ENCODE peak calls at places on chromosome 2, in five cellular contexts. One of them, this sample, is unnamed.

GRCh38 chr2:122539920-122540319 is 784.5 kb downstream of the TSN start:
- DNase-seq in brain microvascular endothelial cell: no peak
- DNase-seq in CD4-positive, alpha-beta T cell: no peak
- DNase-seq in GM20000: no peak
- DNase-seq in ovary: no peak
- DNase-seq in this sample: no peak

GRCh38 chr2:118320640-118321039 is 232.4 kb downstream of the INSIG2 start:
- DNase-seq in brain microvascular endothelial cell: no peak
- DNase-seq in CD4-positive, alpha-beta T cell: no peak
- DNase-seq in GM20000: no peak
- DNase-seq in ovary: no peak
- DNase-seq in this sample: no peak

GRCh38 chr2:116687381-116687780 is 1127.1 kb upstream of the DDX18 start:
- DNase-seq in brain microvascular endothelial cell: no peak
- DNase-seq in CD4-positive, alpha-beta T cell: no peak
- DNase-seq in GM20000: no peak
- DNase-seq in ovary: no peak
- DNase-seq in this sample: no peak

GRCh38 chr2:9790702-9791225 is 52.5 kb upstream of the TAF1B start:
- DNase-seq in brain microvascular endothelial cell: no peak
- DNase-seq in CD4-positive, alpha-beta T cell: no peak
- DNase-seq in GM20000: no peak
- DNase-seq in ovary: no peak
- DNase-seq in this sample: no peak

GRCh38 chr2:18750662-18751554 is 161.5 kb upstream of the NT5C1B start:
- DNase-seq in brain microvascular endothelial cell: no peak
- DNase-seq in CD4-positive, alpha-beta T cell: no peak
- DNase-seq in GM20000: no peak
- DNase-seq in ovary: no peak
- DNase-seq in this sample: no peak

GRCh38 chr2:101803945-101804696 is 106.6 kb downstream of the MAP4K4 start:
- DNase-seq in brain microvascular endothelial cell: no peak
- DNase-seq in CD4-positive, alpha-beta T cell: no peak
- DNase-seq in GM20000: no peak
- DNase-seq in ovary: no peak
- DNase-seq in this sample: no peak

GRCh38 chr2:101328474-101329007 is 20.0 kb upstream of the RNF149 start:
- DNase-seq in brain microvascular endothelial cell: no peak
- DNase-seq in CD4-positive, alpha-beta T cell: peak
- DNase-seq in GM20000: no peak
- DNase-seq in ovary: no peak
- DNase-seq in this sample: peak

GRCh38 chr2:30252723-30253688 is 21.7 kb downstream of the LBH start:
- DNase-seq in brain microvascular endothelial cell: peak
- DNase-seq in CD4-positive, alpha-beta T cell: peak
- DNase-seq in GM20000: no peak
- DNase-seq in ovary: peak
- DNase-seq in this sample: peak

GRCh38 chr2:160652236-160652635 is 158.6 kb upstream of the RBMS1 start:
- DNase-seq in brain microvascular endothelial cell: peak
- DNase-seq in CD4-positive, alpha-beta T cell: peak
- DNase-seq in GM20000: no peak
- DNase-seq in ovary: no peak
- DNase-seq in this sample: peak

GRCh38 chr2:179355881-179356280 is 91.2 kb upstream of the SESTD1 start:
- DNase-seq in brain microvascular endothelial cell: no peak
- DNase-seq in CD4-positive, alpha-beta T cell: no peak
- DNase-seq in GM20000: no peak
- DNase-seq in ovary: no peak
- DNase-seq in this sample: no peak

GRCh38 chr2:239953418-239954061 is 71.6 kb downstream of the NDUFA10 start:
- DNase-seq in brain microvascular endothelial cell: peak
- DNase-seq in CD4-positive, alpha-beta T cell: no peak
- DNase-seq in GM20000: no peak
- DNase-seq in ovary: peak
- DNase-seq in this sample: no peak

GRCh38 chr2:190763901-190764514 is 115.1 kb downstream of the NAB1 start:
- DNase-seq in brain microvascular endothelial cell: peak
- DNase-seq in CD4-positive, alpha-beta T cell: no peak
- DNase-seq in GM20000: peak
- DNase-seq in ovary: no peak
- DNase-seq in this sample: peak

GRCh38 chr2:152432206-152432653 is 97.3 kb downstream of the FMNL2 start:
- DNase-seq in brain microvascular endothelial cell: peak
- DNase-seq in CD4-positive, alpha-beta T cell: no peak
- DNase-seq in GM20000: no peak
- DNase-seq in ovary: no peak
- DNase-seq in this sample: no peak

GRCh38 chr2:144460981-144461766 is 58.7 kb downstream of the ZEB2 start:
- DNase-seq in brain microvascular endothelial cell: peak
- DNase-seq in CD4-positive, alpha-beta T cell: no peak
- DNase-seq in GM20000: no peak
- DNase-seq in ovary: peak
- DNase-seq in this sample: no peak

GRCh38 chr2:26456701-26457224 is 21.2 kb downstream of the OTOF start:
- DNase-seq in brain microvascular endothelial cell: no peak
- DNase-seq in CD4-positive, alpha-beta T cell: no peak
- DNase-seq in GM20000: no peak
- DNase-seq in ovary: no peak
- DNase-seq in this sample: no peak

GRCh38 chr2:108401800-108402199 is 24.0 kb downstream of the SULT1C4 start:
- DNase-seq in brain microvascular endothelial cell: no peak
- DNase-seq in CD4-positive, alpha-beta T cell: no peak
- DNase-seq in GM20000: no peak
- DNase-seq in ovary: no peak
- DNase-seq in this sample: no peak

GRCh38 chr2:142291964-142292363 is 161.1 kb upstream of the LRP1B start:
- DNase-seq in brain microvascular endothelial cell: peak
- DNase-seq in CD4-positive, alpha-beta T cell: no peak
- DNase-seq in GM20000: no peak
- DNase-seq in ovary: no peak
- DNase-seq in this sample: no peak

GRCh38 chr2:67802824-67803223 is 260.0 kb downstream of the C1D start:
- DNase-seq in brain microvascular endothelial cell: no peak
- DNase-seq in CD4-positive, alpha-beta T cell: no peak
- DNase-seq in GM20000: no peak
- DNase-seq in ovary: no peak
- DNase-seq in this sample: no peak

GRCh38 chr2:17252258-17252657 is 266.0 kb downstream of the RAD51AP2 start:
- DNase-seq in brain microvascular endothelial cell: no peak
- DNase-seq in CD4-positive, alpha-beta T cell: no peak
- DNase-seq in GM20000: no peak
- DNase-seq in ovary: no peak
- DNase-seq in this sample: no peak

GRCh38 chr2:159882069-159882468 is 84.1 kb upstream of the CD302 start:
- DNase-seq in brain microvascular endothelial cell: peak
- DNase-seq in CD4-positive, alpha-beta T cell: no peak
- DNase-seq in GM20000: no peak
- DNase-seq in ovary: no peak
- DNase-seq in this sample: no peak

GRCh38 chr2:86223098-86223681 is 23.9 kb downstream of the MRPL35 start:
- DNase-seq in brain microvascular endothelial cell: peak
- DNase-seq in CD4-positive, alpha-beta T cell: no peak
- DNase-seq in GM20000: no peak
- DNase-seq in ovary: peak
- DNase-seq in this sample: no peak

GRCh38 chr2:235244497-235245215 is 249.2 kb upstream of the AGAP1 start:
- DNase-seq in brain microvascular endothelial cell: peak
- DNase-seq in CD4-positive, alpha-beta T cell: no peak
- DNase-seq in GM20000: no peak
- DNase-seq in ovary: no peak
- DNase-seq in this sample: no peak

GRCh38 chr2:207662203-207662602 is 37.0 kb upstream of the METTL21A start:
- DNase-seq in brain microvascular endothelial cell: no peak
- DNase-seq in CD4-positive, alpha-beta T cell: no peak
- DNase-seq in GM20000: peak
- DNase-seq in ovary: no peak
- DNase-seq in this sample: peak

GRCh38 chr2:159209341-159210306 is 76.9 kb downstream of the WDSUB1 start:
- DNase-seq in brain microvascular endothelial cell: no peak
- DNase-seq in CD4-positive, alpha-beta T cell: peak
- DNase-seq in GM20000: no peak
- DNase-seq in ovary: no peak
- DNase-seq in this sample: peak

GRCh38 chr2:1492696-1493095 is 79.4 kb downstream of the TPO start:
- DNase-seq in brain microvascular endothelial cell: no peak
- DNase-seq in CD4-positive, alpha-beta T cell: no peak
- DNase-seq in GM20000: no peak
- DNase-seq in ovary: peak
- DNase-seq in this sample: no peak

GRCh38 chr2:73072416-73072815 is 904 bp upstream of the SFXN5 start:
- DNase-seq in brain microvascular endothelial cell: no peak
- DNase-seq in CD4-positive, alpha-beta T cell: no peak
- DNase-seq in GM20000: no peak
- DNase-seq in ovary: no peak
- DNase-seq in this sample: no peak

GRCh38 chr2:68093634-68094033 is 30.8 kb upstream of the C1D start:
- DNase-seq in brain microvascular endothelial cell: no peak
- DNase-seq in CD4-positive, alpha-beta T cell: no peak
- DNase-seq in GM20000: no peak
- DNase-seq in ovary: no peak
- DNase-seq in this sample: no peak

GRCh38 chr2:234241656-234242445 is 191.3 kb downstream of the SPP2 start:
- DNase-seq in brain microvascular endothelial cell: peak
- DNase-seq in CD4-positive, alpha-beta T cell: no peak
- DNase-seq in GM20000: no peak
- DNase-seq in ovary: no peak
- DNase-seq in this sample: no peak

GRCh38 chr2:17442334-17442733 is 75.9 kb downstream of the RAD51AP2 start:
- DNase-seq in brain microvascular endothelial cell: peak
- DNase-seq in CD4-positive, alpha-beta T cell: no peak
- DNase-seq in GM20000: no peak
- DNase-seq in ovary: no peak
- DNase-seq in this sample: no peak

GRCh38 chr2:223262946-223263345 is 211.0 kb downstream of the KCNE4 start:
- DNase-seq in brain microvascular endothelial cell: peak
- DNase-seq in CD4-positive, alpha-beta T cell: no peak
- DNase-seq in GM20000: no peak
- DNase-seq in ovary: no peak
- DNase-seq in this sample: no peak

GRCh38 chr2:139099721-139100120 is 319.5 kb upstream of the NXPH2 start:
- DNase-seq in brain microvascular endothelial cell: no peak
- DNase-seq in CD4-positive, alpha-beta T cell: no peak
- DNase-seq in GM20000: no peak
- DNase-seq in ovary: no peak
- DNase-seq in this sample: no peak

GRCh38 chr2:41169744-41170143 is 717.9 kb upstream of the SLC8A1 start:
- DNase-seq in brain microvascular endothelial cell: no peak
- DNase-seq in CD4-positive, alpha-beta T cell: no peak
- DNase-seq in GM20000: no peak
- DNase-seq in ovary: no peak
- DNase-seq in this sample: no peak

GRCh38 chr2:1613731-1614354 is 130.5 kb downstream of the PXDN start:
- DNase-seq in brain microvascular endothelial cell: peak
- DNase-seq in CD4-positive, alpha-beta T cell: no peak
- DNase-seq in GM20000: no peak
- DNase-seq in ovary: no peak
- DNase-seq in this sample: no peak

GRCh38 chr2:37337636-37338280 is 6.7 kb upstream of the QPCT start:
- DNase-seq in brain microvascular endothelial cell: no peak
- DNase-seq in CD4-positive, alpha-beta T cell: no peak
- DNase-seq in GM20000: no peak
- DNase-seq in ovary: no peak
- DNase-seq in this sample: no peak

GRCh38 chr2:37561615-37562569 is 109.5 kb downstream of the CDC42EP3 start:
- DNase-seq in brain microvascular endothelial cell: peak
- DNase-seq in CD4-positive, alpha-beta T cell: no peak
- DNase-seq in GM20000: no peak
- DNase-seq in ovary: no peak
- DNase-seq in this sample: peak

GRCh38 chr2:156470975-156471583 is 34.9 kb downstream of the GPD2 start:
- DNase-seq in brain microvascular endothelial cell: no peak
- DNase-seq in CD4-positive, alpha-beta T cell: no peak
- DNase-seq in GM20000: no peak
- DNase-seq in ovary: no peak
- DNase-seq in this sample: no peak

GRCh38 chr2:74048843-74049519 is 64.3 kb downstream of the TET3 start:
- DNase-seq in brain microvascular endothelial cell: no peak
- DNase-seq in CD4-positive, alpha-beta T cell: no peak
- DNase-seq in GM20000: no peak
- DNase-seq in ovary: no peak
- DNase-seq in this sample: no peak

GRCh38 chr2:239150125-239151011 is 250.5 kb downstream of the HDAC4 start:
- DNase-seq in brain microvascular endothelial cell: no peak
- DNase-seq in CD4-positive, alpha-beta T cell: peak
- DNase-seq in GM20000: no peak
- DNase-seq in ovary: no peak
- DNase-seq in this sample: peak

GRCh38 chr2:177192788-177193187 is 19.8 kb upstream of the HNRNPA3 start:
- DNase-seq in brain microvascular endothelial cell: no peak
- DNase-seq in CD4-positive, alpha-beta T cell: no peak
- DNase-seq in GM20000: no peak
- DNase-seq in ovary: no peak
- DNase-seq in this sample: no peak

DNA sequence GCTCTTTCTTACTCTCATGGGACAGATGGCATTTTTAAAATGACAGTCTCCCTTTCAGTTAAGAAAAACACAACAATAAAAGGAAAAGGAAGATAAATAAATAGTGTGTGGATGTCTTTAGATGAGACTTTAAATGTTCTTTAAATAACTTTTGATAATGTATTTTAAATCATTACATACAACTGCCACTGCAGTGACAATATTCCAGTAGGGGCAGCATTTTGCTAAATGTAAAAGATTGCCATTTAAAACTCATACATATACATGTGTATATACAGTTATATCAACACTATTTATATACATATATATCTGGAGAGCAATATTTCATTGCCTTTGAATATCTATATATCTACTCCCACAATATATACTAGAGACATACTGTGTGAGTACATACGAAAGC is 90.7 kb downstream of the INO80D start:
- DNase-seq in brain microvascular endothelial cell: no peak
- DNase-seq in CD4-positive, alpha-beta T cell: no peak
- DNase-seq in GM20000: no peak
- DNase-seq in ovary: no peak
- DNase-seq in this sample: no peak
- TF ChIP-seq CTCF in brain microvascular endothelial cell: peak
- TF ChIP-seq CTCF in CD4-positive, alpha-beta T cell: peak
- TF ChIP-seq CTCF in GM20000: no peak
- TF ChIP-seq CTCF in ovary: no peak
- TF ChIP-seq CTCF in this sample: peak

GRCh38 chr2:111155610-111156009 is 34.9 kb downstream of the BCL2L11 start:
- DNase-seq in brain microvascular endothelial cell: no peak
- DNase-seq in CD4-positive, alpha-beta T cell: no peak
- DNase-seq in GM20000: no peak
- DNase-seq in ovary: no peak
- DNase-seq in this sample: no peak
- TF ChIP-seq CTCF in brain microvascular endothelial cell: no peak
- TF ChIP-seq CTCF in CD4-positive, alpha-beta T cell: no peak
- TF ChIP-seq CTCF in GM20000: no peak
- TF ChIP-seq CTCF in ovary: no peak
- TF ChIP-seq CTCF in this sample: no peak

GRCh38 chr2:105769504-105769903 is 24.8 kb downstream of the NCK2 start:
- DNase-seq in brain microvascular endothelial cell: peak
- DNase-seq in CD4-positive, alpha-beta T cell: no peak
- DNase-seq in GM20000: no peak
- DNase-seq in ovary: no peak
- DNase-seq in this sample: peak
- TF ChIP-seq CTCF in brain microvascular endothelial cell: peak
- TF ChIP-seq CTCF in CD4-positive, alpha-beta T cell: no peak
- TF ChIP-seq CTCF in GM20000: no peak
- TF ChIP-seq CTCF in ovary: no peak
- TF ChIP-seq CTCF in this sample: peak

GRCh38 chr2:202033317-202034248 is at the start of gene FZD7:
- DNase-seq in brain microvascular endothelial cell: peak
- DNase-seq in CD4-positive, alpha-beta T cell: peak
- DNase-seq in GM20000: peak
- DNase-seq in ovary: peak
- DNase-seq in this sample: peak
- TF ChIP-seq CTCF in brain microvascular endothelial cell: peak
- TF ChIP-seq CTCF in CD4-positive, alpha-beta T cell: no peak
- TF ChIP-seq CTCF in GM20000: no peak
- TF ChIP-seq CTCF in ovary: no peak
- TF ChIP-seq CTCF in this sample: no peak